ENCODE peak calls at places on chromosome 5, in nine cellular contexts. W, K, P, D, I, G, M, X and U are unnamed samples.

GRCh38 chr5:14086261-14086660 is 56.9 kb upstream of the TRIO start:
- DNase-seq in W (no peak), K (peak), P (no peak), D (no peak), I (no peak), G (no peak), M (no peak), X (no peak), U (no peak)

GRCh38 chr5:129541648-129542251 is 81.7 kb downstream of the ADAMTS19 start:
- DNase-seq in W (peak), K (no peak), P (no peak), D (peak), I (no peak), G (no peak), M (peak), X (peak), U (no peak)

GRCh38 chr5:81252904-81253303 is 19.8 kb downstream of the CKMT2 start:
- DNase-seq in W (no peak), K (no peak), P (no peak), D (no peak), I (no peak), G (no peak), M (no peak), X (no peak), U (no peak)

GRCh38 chr5:95382843-95383242 is 8.3 kb upstream of the FAM81B start:
- DNase-seq in W (no peak), K (no peak), P (no peak), D (no peak), I (no peak), G (no peak), M (no peak), X (no peak), U (no peak)

GRCh38 chr5:110815916-110816605 is 77.3 kb downstream of the SLC25A46 start:
- DNase-seq in W (no peak), K (no peak), P (no peak), D (no peak), I (no peak), G (no peak), M (no peak), X (no peak), U (no peak)

GRCh38 chr5:145362261-145362660 is 472.9 kb downstream of the PRELID2 start:
- DNase-seq in W (peak), K (peak), P (no peak), D (no peak), I (no peak), G (no peak), M (peak), X (no peak), U (no peak)

GRCh38 chr5:79663212-79663611 is 26.4 kb upstream of the CMYA5 start:
- DNase-seq in W (no peak), K (no peak), P (no peak), D (peak), I (no peak), G (no peak), M (no peak), X (no peak), U (no peak)

GRCh38 chr5:14036947-14037346 is 92.5 kb upstream of the DNAH5 start:
- DNase-seq in W (no peak), K (no peak), P (no peak), D (no peak), I (no peak), G (no peak), M (no peak), X (peak), U (no peak)

GRCh38 chr5:60727032-60727431 is 27.1 kb upstream of the DEPDC1B start:
- DNase-seq in W (no peak), K (no peak), P (no peak), D (no peak), I (no peak), G (no peak), M (no peak), X (no peak), U (no peak)

GRCh38 chr5:142422426-142422825 is 97.6 kb upstream of the SPRY4 start:
- DNase-seq in W (no peak), K (peak), P (no peak), D (no peak), I (no peak), G (no peak), M (peak), X (no peak), U (no peak)

GRCh38 chr5:135243194-135244191 is 155.5 kb downstream of the MACROH2A1 start:
- DNase-seq in W (no peak), K (no peak), P (no peak), D (no peak), I (peak), G (no peak), M (no peak), X (no peak), U (no peak)

GRCh38 chr5:16590685-16591084 is 26.1 kb downstream of the RETREG1 start:
- DNase-seq in W (no peak), K (no peak), P (no peak), D (no peak), I (no peak), G (no peak), M (no peak), X (no peak), U (no peak)

GRCh38 chr5:178839319-178839704 is 20.4 kb upstream of the ZNF354B start:
- DNase-seq in W (peak), K (no peak), P (peak), D (no peak), I (peak), G (peak), M (no peak), X (peak), U (peak)

GRCh38 chr5:60634054-60634453 is 65.9 kb downstream of the DEPDC1B start:
- DNase-seq in W (no peak), K (no peak), P (no peak), D (no peak), I (no peak), G (no peak), M (no peak), X (no peak), U (no peak)

GRCh38 chr5:81397169-81397568 is 3.2 kb upstream of the ACOT12 start:
- DNase-seq in W (no peak), K (peak), P (no peak), D (no peak), I (no peak), G (no peak), M (peak), X (no peak), U (no peak)

GRCh38 chr5:157076558-157076957 is 17.6 kb upstream of the HAVCR1 start:
- DNase-seq in W (no peak), K (peak), P (no peak), D (peak), I (no peak), G (no peak), M (no peak), X (no peak), U (no peak)

GRCh38 chr5:56148453-56148971 is 84.6 kb downstream of the ANKRD55 start:
- DNase-seq in W (no peak), K (no peak), P (no peak), D (peak), I (no peak), G (no peak), M (no peak), X (no peak), U (no peak)

GRCh38 chr5:139644646-139645494 is 3.3 kb upstream of the CXXC5 start:
- DNase-seq in W (peak), K (no peak), P (no peak), D (no peak), I (peak), G (no peak), M (no peak), X (no peak), U (no peak)

GRCh38 chr5:14901462-14902051 is 30.0 kb upstream of the ANKH start:
- DNase-seq in W (no peak), K (peak), P (no peak), D (no peak), I (no peak), G (no peak), M (peak), X (no peak), U (no peak)

GRCh38 chr5:55306641-55307382 is 682 bp downstream of the DHX29 start:
- DNase-seq in W (no peak), K (no peak), P (no peak), D (peak), I (no peak), G (no peak), M (no peak), X (no peak), U (no peak)

GRCh38 chr5:92838253-92838652 is 742.8 kb downstream of the NR2F1-AS1 start:
- DNase-seq in W (peak), K (no peak), P (no peak), D (peak), I (no peak), G (no peak), M (no peak), X (peak), U (no peak)

GRCh38 chr5:10563940-10564837 is at the start of gene ANKRD33B:
- DNase-seq in W (peak), K (peak), P (peak), D (peak), I (peak), G (peak), M (peak), X (peak), U (peak)

GRCh38 chr5:107487056-107487461 is 183.7 kb downstream of the EFNA5 start:
- DNase-seq in W (no peak), K (no peak), P (no peak), D (no peak), I (no peak), G (no peak), M (peak), X (no peak), U (no peak)
- TF ChIP-seq CTCF in W (no peak), K (no peak), P (no peak), D (no peak), I (no peak), G (no peak), M (no peak), X (no peak), U (no peak)

GRCh38 chr5:133461796-133462516 is 150.4 kb downstream of the FSTL4 start:
- DNase-seq in W (no peak), K (no peak), P (no peak), D (no peak), I (no peak), G (no peak), M (no peak), X (no peak), U (no peak)
- TF ChIP-seq CTCF in W (no peak), K (no peak), P (no peak), D (no peak), I (no peak), G (no peak), M (no peak), X (no peak), U (no peak)

GRCh38 chr5:1437452-1437851 is 7.8 kb downstream of the SLC6A3 start:
- DNase-seq in W (no peak), K (peak), P (no peak), D (no peak), I (peak), G (peak), M (peak), X (peak), U (no peak)
- TF ChIP-seq CTCF in W (no peak), K (peak), P (no peak), D (no peak), I (no peak), G (no peak), M (no peak), X (no peak), U (no peak)

GRCh38 chr5:125558466-125558865 is 812.0 kb upstream of the ZNF608 start:
- DNase-seq in W (no peak), K (no peak), P (no peak), D (no peak), I (no peak), G (no peak), M (no peak), X (no peak), U (no peak)
- TF ChIP-seq CTCF in W (no peak), K (no peak), P (no peak), D (no peak), I (no peak), G (no peak), M (no peak), X (no peak), U (no peak)

DNA sequence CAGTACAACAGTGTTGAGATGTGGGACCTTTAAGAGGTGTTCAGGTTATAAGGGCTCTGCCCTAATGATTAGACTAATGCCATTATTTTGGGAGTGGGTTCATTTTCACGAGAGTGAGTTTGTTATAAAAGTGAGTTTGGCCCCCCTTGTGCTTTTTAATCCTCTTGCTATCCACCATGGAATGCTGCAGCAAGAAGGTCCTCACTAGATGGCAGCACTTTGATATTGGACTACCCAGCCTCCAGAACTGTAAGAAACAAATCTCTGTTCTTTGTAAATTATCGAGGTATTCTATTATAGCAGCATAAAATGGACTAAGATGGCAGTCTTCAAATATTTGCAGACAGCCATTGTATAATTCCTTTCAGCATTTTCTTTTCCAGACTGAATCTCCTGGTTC is 212.4 kb downstream of the LRRC70 start:
- DNase-seq in W (peak), K (no peak), P (no peak), D (no peak), I (no peak), G (no peak), M (no peak), X (peak), U (no peak)
- TF ChIP-seq CTCF in W (peak), K (peak), P (no peak), D (no peak), I (no peak), G (no peak), M (peak), X (peak), U (no peak)